ENCODE peak calls at places on chromosomes 13 and 19, in six cellular contexts. One of them, this sample, is unnamed.

GRCh38 chr19:4976412-4977298 is 7.7 kb downstream of the KDM4B start:
- DNase-seq in HFFc6: peak
- DNase-seq in fibroblast of pulmonary artery: peak
- DNase-seq in heart left ventricle: peak
- DNase-seq in iPS DF 6.9: no peak
- DNase-seq in CD4-positive, alpha-beta T cell: no peak
- DNase-seq in this sample: peak

GRCh38 chr13:19961924-19962323 is 3.4 kb downstream of the ZMYM2 start:
- DNase-seq in iPS DF 6.9: no peak
- DNase-seq in HFFc6: no peak
- DNase-seq in CD4-positive, alpha-beta T cell: no peak
- DNase-seq in fibroblast of pulmonary artery: no peak
- DNase-seq in heart left ventricle: no peak
- DNase-seq in this sample: no peak

GRCh38 chr19:10654610-10655456 is 687 bp downstream of the ILF3 start:
- DNase-seq in iPS DF 6.9: peak
- DNase-seq in HFFc6: no peak
- DNase-seq in CD4-positive, alpha-beta T cell: peak
- DNase-seq in fibroblast of pulmonary artery: peak
- DNase-seq in heart left ventricle: peak
- DNase-seq in this sample: no peak

GRCh38 chr19:33404916-33405315 is 31.4 kb downstream of the CEBPG start:
- DNase-seq in fibroblast of pulmonary artery: no peak
- DNase-seq in heart left ventricle: no peak
- DNase-seq in CD4-positive, alpha-beta T cell: no peak
- DNase-seq in iPS DF 6.9: no peak
- DNase-seq in HFFc6: no peak
- DNase-seq in this sample: no peak

GRCh38 chr13:81487151-81487550 is 1146.2 kb upstream of the SPRY2 start:
- DNase-seq in CD4-positive, alpha-beta T cell: no peak
- DNase-seq in iPS DF 6.9: peak
- DNase-seq in fibroblast of pulmonary artery: peak
- DNase-seq in heart left ventricle: no peak
- DNase-seq in HFFc6: no peak
- DNase-seq in this sample: no peak

GRCh38 chr19:40241809-40242384 is 15.4 kb upstream of the CCNP start:
- DNase-seq in fibroblast of pulmonary artery: peak
- DNase-seq in HFFc6: no peak
- DNase-seq in iPS DF 6.9: no peak
- DNase-seq in heart left ventricle: peak
- DNase-seq in CD4-positive, alpha-beta T cell: no peak
- DNase-seq in this sample: peak

GRCh38 chr19:45973564-45974338 is at the start of gene NOVA2:
- DNase-seq in iPS DF 6.9: peak
- DNase-seq in fibroblast of pulmonary artery: peak
- DNase-seq in heart left ventricle: peak
- DNase-seq in HFFc6: no peak
- DNase-seq in CD4-positive, alpha-beta T cell: no peak
- DNase-seq in this sample: peak

GRCh38 chr19:15265849-15266248 is 33.6 kb upstream of the EPHX3 start:
- DNase-seq in fibroblast of pulmonary artery: peak
- DNase-seq in HFFc6: peak
- DNase-seq in CD4-positive, alpha-beta T cell: no peak
- DNase-seq in heart left ventricle: peak
- DNase-seq in iPS DF 6.9: no peak
- DNase-seq in this sample: peak

GRCh38 chr13:113078895-113079720 is 26.5 kb upstream of the F7 start:
- DNase-seq in CD4-positive, alpha-beta T cell: no peak
- DNase-seq in fibroblast of pulmonary artery: no peak
- DNase-seq in iPS DF 6.9: no peak
- DNase-seq in HFFc6: no peak
- DNase-seq in heart left ventricle: no peak
- DNase-seq in this sample: peak

GRCh38 chr13:40920826-40921225 is 98.3 kb downstream of the ELF1 start:
- DNase-seq in heart left ventricle: no peak
- DNase-seq in fibroblast of pulmonary artery: peak
- DNase-seq in HFFc6: peak
- DNase-seq in iPS DF 6.9: no peak
- DNase-seq in CD4-positive, alpha-beta T cell: no peak
- DNase-seq in this sample: no peak

GRCh38 chr19:14835011-14835410 is at the start of the genes OR7A5 and OR7C1:
- DNase-seq in CD4-positive, alpha-beta T cell: no peak
- DNase-seq in fibroblast of pulmonary artery: no peak
- DNase-seq in iPS DF 6.9: peak
- DNase-seq in HFFc6: no peak
- DNase-seq in heart left ventricle: no peak
- DNase-seq in this sample: no peak

GRCh38 chr19:47994209-47994802 is at the start of gene ELSPBP1:
- DNase-seq in HFFc6: peak
- DNase-seq in CD4-positive, alpha-beta T cell: no peak
- DNase-seq in heart left ventricle: no peak
- DNase-seq in fibroblast of pulmonary artery: no peak
- DNase-seq in iPS DF 6.9: no peak
- DNase-seq in this sample: no peak

GRCh38 chr13:42305503-42305902 is 33.6 kb downstream of the AKAP11 start:
- DNase-seq in iPS DF 6.9: no peak
- DNase-seq in fibroblast of pulmonary artery: no peak
- DNase-seq in heart left ventricle: no peak
- DNase-seq in CD4-positive, alpha-beta T cell: no peak
- DNase-seq in HFFc6: no peak
- DNase-seq in this sample: no peak

GRCh38 chr13:39930544-39931444 is 275.3 kb downstream of the COG6 start:
- DNase-seq in fibroblast of pulmonary artery: no peak
- DNase-seq in HFFc6: no peak
- DNase-seq in CD4-positive, alpha-beta T cell: no peak
- DNase-seq in heart left ventricle: no peak
- DNase-seq in iPS DF 6.9: no peak
- DNase-seq in this sample: no peak

GRCh38 chr13:75754936-75755335 is 118.8 kb downstream of the LMO7 start:
- DNase-seq in CD4-positive, alpha-beta T cell: no peak
- DNase-seq in heart left ventricle: no peak
- DNase-seq in fibroblast of pulmonary artery: no peak
- DNase-seq in iPS DF 6.9: no peak
- DNase-seq in HFFc6: no peak
- DNase-seq in this sample: no peak

This sample was measured in psoas muscle.